ENCODE peak calls at places on chromosomes 4 and X, in seven cellular contexts. P is hepatocyte, F is endodermal cell, Z is CD14-positive monocyte, I is ELF-1, Q is aorta, N is H9. H is an unnamed sample.

GRCh38 chrX:45795546-45795945 is 594.9 kb upstream of the DIPK2B start:
- DNase-seq in Q (no peak), P (no peak), N (no peak), Z (no peak), I (no peak), F (no peak), H (no peak)

GRCh38 chr4:110609044-110609750 is 13.7 kb downstream of the PITX2 start:
- DNase-seq in Z (no peak), Q (no peak), F (peak), I (peak), N (no peak), P (no peak), H (no peak)

GRCh38 chrX:135512508-135513139 is 7.8 kb upstream of the INTS6L start:
- DNase-seq in Q (no peak), F (no peak), Z (no peak), N (no peak), P (no peak), I (no peak), H (no peak)

GRCh38 chr4:100826808-100827548 is 309.2 kb upstream of the EMCN start:
- DNase-seq in N (no peak), Q (no peak), I (no peak), F (no peak), P (no peak), Z (no peak), H (no peak)

GRCh38 chr4:170089743-170090666 is at the start of gene AADAT:
- DNase-seq in Z (no peak), I (peak), P (peak), Q (peak), F (peak), N (peak), H (peak)

GRCh38 chr4:150971901-150972300 is 43.2 kb downstream of the LRBA start:
- DNase-seq in Z (no peak), Q (no peak), I (no peak), P (no peak), F (no peak), N (no peak), H (no peak)

GRCh38 chrX:133586443-133586842 is 171.2 kb upstream of the GPC4 start:
- DNase-seq in P (no peak), I (no peak), F (no peak), Q (no peak), Z (no peak), N (no peak), H (no peak)

GRCh38 chr4:176507845-176508533 is 188.2 kb downstream of the SPCS3 start:
- DNase-seq in P (no peak), F (no peak), Z (no peak), I (no peak), Q (no peak), N (no peak), H (no peak)

GRCh38 chrX:118577041-118577440 is 81.4 kb downstream of the DOCK11 start:
- DNase-seq in Z (no peak), P (no peak), N (no peak), Q (peak), F (no peak), I (no peak), H (no peak)

GRCh38 chrX:49247916-49248811 is 12.9 kb downstream of the CCDC22 start:
- DNase-seq in Z (no peak), Q (no peak), I (no peak), P (no peak), N (no peak), F (no peak), H (no peak)

GRCh38 chrX:120664081-120664480 is 34.2 kb upstream of the C1GALT1C1 start:
- DNase-seq in F (no peak), P (no peak), Q (no peak), N (no peak), I (no peak), Z (no peak), H (no peak)

GRCh38 chrX:24110049-24110448 is 39.5 kb upstream of the ZFX start:
- DNase-seq in Z (no peak), N (no peak), F (no peak), Q (no peak), I (no peak), P (no peak), H (no peak)

GRCh38 chrX:154409222-154409871 is at the start of gene DNASE1L1:
- DNase-seq in Q (peak), Z (peak), F (peak), P (peak), N (peak), I (peak), H (no peak)

GRCh38 chr4:5451243-5451642 is 257.1 kb downstream of the EVC2 start:
- DNase-seq in Q (no peak), P (no peak), N (no peak), I (no peak), Z (no peak), F (no peak), H (no peak)

GRCh38 chr4:165328708-165329107 is 1.2 kb downstream of the MSMO1 start:
- DNase-seq in Z (no peak), Q (no peak), I (no peak), P (peak), F (no peak), N (no peak), H (no peak)

GRCh38 chr4:1380368-1381151 is 25.7 kb downstream of the NKX1-1 start:
- DNase-seq in P (no peak), N (no peak), F (peak), I (no peak), Z (peak), Q (peak), H (no peak)

GRCh38 chr4:114921790-114922581 is 191.4 kb downstream of the NDST4 start:
- DNase-seq in Z (no peak), F (peak), I (peak), N (peak), Q (no peak), P (no peak), H (no peak)

GRCh38 chr4:151679247-151679646 is 81.6 kb downstream of the GATB start:
- DNase-seq in F (peak), Q (no peak), N (peak), P (no peak), I (peak), Z (no peak), H (no peak)

GRCh38 chr4:83251074-83251835 is 33.3 kb downstream of the COQ2 start:
- DNase-seq in Z (no peak), N (no peak), F (no peak), Q (no peak), P (no peak), I (no peak), H (no peak)

GRCh38 chr4:86592553-86593249 is 1.4 kb upstream of the PTPN13 start:
- DNase-seq in Z (no peak), Q (no peak), F (no peak), I (no peak), P (no peak), N (no peak), H (no peak)

GRCh38 chr4:82823062-82823461 is 24.5 kb upstream of the SCD5 start:
- DNase-seq in Q (no peak), Z (no peak), F (no peak), I (no peak), N (no peak), P (no peak), H (no peak)

GRCh38 chrX:48806088-48806487 is 4.2 kb downstream of the HDAC6 start:
- DNase-seq in P (no peak), Z (no peak), N (no peak), I (no peak), Q (no peak), F (no peak), H (no peak)

GRCh38 chrX:103530540-103530939 is 11.3 kb upstream of the RAB40A start:
- DNase-seq in Q (no peak), P (no peak), Z (no peak), F (no peak), N (no peak), I (no peak), H (no peak)

GRCh38 chr4:184536881-184537248 is 62.5 kb upstream of the IRF2 start:
- DNase-seq in I (no peak), Z (no peak), F (peak), Q (no peak), N (no peak), P (no peak), H (no peak)

GRCh38 chrX:136446208-136446607 is 41.5 kb upstream of the BRS3 start:
- DNase-seq in Q (no peak), Z (no peak), P (no peak), N (no peak), F (no peak), I (no peak), H (no peak)